ENCODE peak calls at places on chromosomes 13 and 19, in nine cellular contexts. G is colonic mucosa, X is aorta, E is ascending aorta, Q is HCT116, U is mucosa of descending colon, J is small intestine, N is stomach, M is GM23248. Y is an unnamed sample.

GRCh38 chr19:43518051-43518450 is 8.9 kb downstream of the ETHE1 start:
- DNase-seq in G (no peak), X (no peak), E (no peak), Q (no peak), U (no peak), J (no peak), N (no peak), M (peak; percentile 19), Y (no peak)

GRCh38 chr19:53947624-53948023 is 15.1 kb upstream of the CACNG8 start:
- DNase-seq in G (no peak), X (peak; percentile 8), E (no peak), Q (peak; percentile 47), U (no peak), J (no peak), N (no peak), M (no peak), Y (no peak)

GRCh38 chr19:51690359-51691121 is 2.6 kb upstream of the SPACA6 start:
- DNase-seq in G (peak; percentile 49), X (peak; percentile 90), E (no peak), Q (no peak), U (peak; percentile 66), J (peak; percentile 7), N (peak; percentile 58), M (peak; percentile 80), Y (no peak)

GRCh38 chr13:25630327-25630726 is 258.6 kb downstream of the ATP8A2 start:
- DNase-seq in G (no peak), X (no peak), E (no peak), Q (no peak), U (no peak), J (no peak), N (no peak), M (no peak), Y (no peak)

GRCh38 chr19:23698711-23699520 is 11.9 kb upstream of the ZNF675 start:
- DNase-seq in G (peak; percentile 52), X (no peak), E (no peak), Q (no peak), U (no peak), J (no peak), N (peak; percentile 27), M (peak; percentile 2), Y (no peak)

GRCh38 chr13:53018690-53019647 is 9.6 kb upstream of the OLFM4 start:
- DNase-seq in G (no peak), X (no peak), E (no peak), Q (no peak), U (no peak), J (peak; percentile 63), N (no peak), M (no peak), Y (no peak)

GRCh38 chr13:44899967-44900366 is 89.3 kb downstream of the NUFIP1 start:
- DNase-seq in G (no peak), X (no peak), E (no peak), Q (no peak), U (no peak), J (peak; percentile 58), N (no peak), M (no peak), Y (no peak)

GRCh38 chr19:32336259-32337111 is 8.9 kb upstream of the ZNF507 start:
- DNase-seq in G (no peak), X (no peak), E (no peak), Q (no peak), U (no peak), J (no peak), N (no peak), M (peak; percentile 67), Y (no peak)

GRCh38 chr13:99736541-99736940 is 235.0 kb downstream of the ZIC5 start:
- DNase-seq in G (no peak), X (no peak), E (no peak), Q (no peak), U (no peak), J (no peak), N (peak; percentile 5), M (no peak), Y (no peak)

GRCh38 chr13:37791699-37792098 is 77.9 kb downstream of the TRPC4 start:
- DNase-seq in G (no peak), X (no peak), E (no peak), Q (no peak), U (no peak), J (no peak), N (no peak), M (peak; percentile 86), Y (no peak)

GRCh38 chr19:1389033-1389940 is 5.6 kb downstream of the NDUFS7 start:
- DNase-seq in G (no peak), X (no peak), E (no peak), Q (no peak), U (no peak), J (no peak), N (no peak), M (no peak), Y (no peak)

GRCh38 chr19:1189419-1189818 is 15.4 kb upstream of the SBNO2 start:
- DNase-seq in G (no peak), X (no peak), E (no peak), Q (peak; percentile 75), U (no peak), J (no peak), N (no peak), M (no peak), Y (no peak)

GRCh38 chr13:102817241-102817640 is 18.3 kb downstream of the BIVM start:
- DNase-seq in G (no peak), X (no peak), E (no peak), Q (no peak), U (no peak), J (no peak), N (no peak), M (no peak), Y (no peak)

GRCh38 chr19:12723383-12723642 is 419 bp downstream of the TNPO2 start:
- DNase-seq in G (no peak), X (no peak), E (no peak), Q (no peak), U (no peak), J (no peak), N (no peak), M (peak; percentile 53), Y (peak; percentile 29)

GRCh38 chr13:57982782-57983181 is 351.2 kb downstream of the PCDH17 start:
- DNase-seq in G (no peak), X (no peak), E (no peak), Q (no peak), U (no peak), J (no peak), N (no peak), M (no peak), Y (no peak)

GRCh38 chr13:35990196-35990595 is 141.0 kb downstream of the DCLK1 start:
- DNase-seq in G (no peak), X (no peak), E (no peak), Q (no peak), U (no peak), J (no peak), N (no peak), M (no peak), Y (no peak)

GRCh38 chr13:66222127-66222526 is 1008.0 kb downstream of the PCDH9 start:
- DNase-seq in G (no peak), X (no peak), E (no peak), Q (no peak), U (no peak), J (no peak), N (no peak), M (no peak), Y (no peak)

GRCh38 chr19:31761281-31761913 is 412.2 kb upstream of the TSHZ3 start:
- DNase-seq in G (no peak), X (no peak), E (no peak), Q (no peak), U (no peak), J (no peak), N (no peak), M (no peak), Y (no peak)

GRCh38 chr19:35716735-35716984 is 1.1 kb upstream of the KMT2B start:
- DNase-seq in G (no peak), X (no peak), E (no peak), Q (no peak), U (no peak), J (no peak), N (no peak), M (no peak), Y (no peak)

GRCh38 chr13:50685491-50685890 is 158.0 kb downstream of the DLEU7 start:
- DNase-seq in G (peak; percentile 50), X (peak; percentile 86), E (no peak), Q (no peak), U (no peak), J (peak; percentile 7), N (peak; percentile 86), M (peak; percentile 40), Y (peak; percentile 78)

DNA sequence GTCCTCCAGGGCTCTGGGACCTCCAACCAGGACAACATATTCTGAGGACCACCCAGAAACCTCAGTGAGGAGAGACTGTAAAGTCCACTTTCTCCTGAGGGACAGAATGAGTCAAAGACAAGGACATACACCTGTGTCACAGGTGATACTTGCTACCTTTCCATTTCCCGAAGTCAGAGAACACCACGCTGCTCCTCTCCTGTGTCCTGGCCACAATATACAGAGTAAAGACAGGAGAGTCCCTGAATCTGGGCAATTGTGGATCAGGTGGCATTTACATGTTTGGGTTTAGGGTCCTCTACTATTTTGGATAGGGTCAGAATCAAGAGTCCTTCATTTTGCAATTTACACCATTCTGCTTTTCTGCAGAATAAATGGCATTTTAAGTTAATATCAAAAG is 4.9 kb downstream of the MED26 start:
- DNase-seq in G (no peak), X (no peak), E (no peak), Q (no peak), U (no peak), J (no peak), N (no peak), M (no peak), Y (no peak)
- H3K4me1 ChIP-seq in G (no peaks in the 10 kb centered on the region), X (no peaks in the 10 kb centered on the region), E (peaks cover 21% of the 10 kb centered on the region), Q (peaks cover 6% of the 10 kb centered on the region), U (peaks cover 27% of the 10 kb centered on the region), J (peaks cover 9% of the 10 kb centered on the region), N (peaks cover 45% of the 10 kb centered on the region), M (peaks cover 22% of the 10 kb centered on the region), Y (peaks cover 15% of the 10 kb centered on the region)

DNA sequence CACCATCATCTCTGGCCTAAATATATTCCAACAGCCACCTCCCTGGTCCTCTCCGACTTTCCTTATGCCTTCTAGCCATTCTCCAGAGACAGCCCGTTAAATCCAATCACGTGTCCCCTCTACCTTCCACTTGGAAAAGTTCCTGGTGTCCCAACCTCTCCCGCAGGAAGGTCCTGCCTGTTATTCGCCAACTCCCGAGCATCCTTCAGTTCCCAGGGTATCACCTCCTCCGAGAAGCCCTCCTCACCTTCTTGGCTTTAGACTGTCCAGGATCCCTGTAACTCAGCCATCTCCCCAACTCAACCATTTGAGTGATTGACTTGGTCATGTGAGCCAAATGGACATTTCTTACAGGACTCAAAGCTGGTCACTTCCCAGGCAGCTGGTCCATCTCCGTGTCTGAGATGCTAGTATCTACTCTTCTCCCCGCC is 28.1 kb upstream of the NANOS3 start:
- DNase-seq in G (peak; percentile 38), X (no peak), E (no peak), Q (no peak), U (no peak), J (no peak), N (no peak), M (no peak), Y (no peak)
- H3K4me1 ChIP-seq in G (peaks cover 19% of the 10 kb centered on the region), X (no peaks in the 10 kb centered on the region), E (peaks cover 67% of the 10 kb centered on the region), Q (peaks cover 82% of the 10 kb centered on the region), U (peaks cover 37% of the 10 kb centered on the region), J (peaks cover 3% of the 10 kb centered on the region), N (peaks cover 42% of the 10 kb centered on the region), M (peaks cover 52% of the 10 kb centered on the region), Y (peaks cover 26% of the 10 kb centered on the region)

GRCh38 chr13:109154146-109154545 is 524.7 kb downstream of the MYO16 start:
- DNase-seq in G (no peak), X (no peak), E (no peak), Q (no peak), U (no peak), J (no peak), N (no peak), M (no peak), Y (no peak)
- H3K4me1 ChIP-seq in G (no peaks in the 10 kb centered on the region), X (peaks cover 7% of the 10 kb centered on the region), E (peaks cover 18% of the 10 kb centered on the region), Q (peaks cover 44% of the 10 kb centered on the region), U (no peaks in the 10 kb centered on the region), J (no peaks in the 10 kb centered on the region), N (no peaks in the 10 kb centered on the region), M (peaks cover 25% of the 10 kb centered on the region), Y (no peaks in the 10 kb centered on the region)

GRCh38 chr13:98524793-98525192 is 52.1 kb downstream of the STK24 start:
- DNase-seq in G (no peak), X (no peak), E (no peak), Q (no peak), U (no peak), J (no peak), N (no peak), M (no peak), Y (no peak)
- H3K4me1 ChIP-seq in G (no peaks in the 10 kb centered on the region), X (no peaks in the 10 kb centered on the region), E (no peaks in the 10 kb centered on the region), Q (no peaks in the 10 kb centered on the region), U (peaks cover 26% of the 10 kb centered on the region), J (peaks cover 7% of the 10 kb centered on the region), N (peaks cover 53% of the 10 kb centered on the region), M (peaks cover 7% of the 10 kb centered on the region), Y (no peaks in the 10 kb centered on the region)